ENCODE peak calls at places on chromosomes 2 and 18, in four cellular contexts. Q is WTC11, J is stomach, R is bronchial epithelial cell. P is an unnamed sample.

GRCh38 chr2:120702061-120702460 is 33.6 kb upstream of the GLI2 start:
- DNase-seq in R (no peak), Q (no peak), J (no peak), P (no peak)

GRCh38 chr2:197191177-197191947 is 119.2 kb downstream of the ANKRD44 start:
- DNase-seq in J (no peak), R (peak), Q (no peak), P (peak)

GRCh38 chr2:96163768-96164429 is 18.7 kb upstream of the DUSP2 start:
- DNase-seq in R (no peak), J (no peak), Q (no peak), P (no peak)

GRCh38 chr18:37364237-37364636 is 201.4 kb downstream of the CELF4 start:
- DNase-seq in Q (no peak), J (peak), R (no peak), P (no peak)

GRCh38 chr18:37409870-37410269 is 155.7 kb downstream of the CELF4 start:
- DNase-seq in J (no peak), Q (peak), R (peak), P (no peak)

GRCh38 chr18:48133675-48134251 is 203.3 kb upstream of the SMAD2 start:
- DNase-seq in J (peak), Q (no peak), R (peak), P (peak)

GRCh38 chr18:78713064-78713463 is 266.6 kb upstream of the SALL3 start:
- DNase-seq in Q (peak), J (no peak), R (no peak), P (no peak)

GRCh38 chr2:109353806-109354745 is 225.1 kb downstream of the SH3RF3 start:
- DNase-seq in R (no peak), J (peak), Q (no peak), P (no peak)

GRCh38 chr2:161729-162128 is 102.1 kb downstream of the SH3YL1 start:
- DNase-seq in J (no peak), R (no peak), Q (no peak), P (no peak)

GRCh38 chr2:102050854-102051391 is 59.2 kb downstream of the IL1R2 start:
- DNase-seq in J (peak), Q (no peak), R (no peak), P (no peak)

GRCh38 chr2:44549856-44550255 is 188.1 kb downstream of the CAMKMT start:
- DNase-seq in Q (no peak), R (peak), J (no peak), P (no peak)

GRCh38 chr18:10424576-10425314 is 29.7 kb upstream of the APCDD1 start:
- DNase-seq in J (no peak), Q (no peak), R (no peak), P (no peak)

DNA sequence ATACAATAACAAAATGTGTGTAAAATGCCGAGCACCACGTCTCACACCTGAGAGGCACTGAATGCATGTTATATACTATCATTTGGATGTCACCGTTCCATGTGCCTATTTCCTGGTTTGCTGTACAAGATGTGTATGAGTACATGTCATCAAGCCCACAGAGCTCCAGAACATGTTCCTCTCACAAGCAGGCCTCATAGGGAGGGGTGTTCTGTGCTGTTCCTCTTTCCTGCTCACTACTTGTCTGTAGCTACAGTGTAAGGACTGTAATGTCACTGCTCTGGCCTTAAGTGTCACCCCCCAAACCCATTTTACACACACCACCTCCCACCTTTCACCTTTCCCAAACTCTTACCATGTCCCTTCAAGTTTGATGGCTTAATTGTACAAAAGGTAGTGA is 1.8 kb downstream of the AFF3 start:
- DNase-seq in R (no peak), Q (no peak), J (no peak), P (no peak)
- TF ChIP-seq CTCF in R (no peak), Q (no peak), J (no peak), P (no peak)

GRCh38 chr2:24237313-24237712 is 62.5 kb downstream of the FAM228A start:
- DNase-seq in Q (no peak), R (no peak), J (no peak), P (no peak)
- TF ChIP-seq CTCF in Q (no peak), R (no peak), J (no peak), P (no peak)

GRCh38 chr2:48118895-48119294 is 212.6 kb upstream of the FBXO11 start:
- DNase-seq in Q (no peak), R (no peak), J (no peak), P (no peak)
- TF ChIP-seq CTCF in Q (no peak), R (no peak), J (no peak), P (no peak)

GRCh38 chr2:36708119-36708741 is 11.7 kb downstream of the VIT start:
- DNase-seq in Q (no peak), J (no peak), R (peak), P (no peak)
- TF ChIP-seq CTCF in Q (no peak), J (no peak), R (no peak), P (no peak)